ENCODE peak calls at places on chromosomes 6 and 20, in nine cellular contexts. V is islet precursor cell; T is activated CD4-positive, alpha-beta T cell treated with anti-CD3 and anti-CD28 coated beads for 36 hours; G is effector CD4-positive, alpha-beta T cell; U is stimulated activated naive CD4-positive, alpha-beta T cell; R is globus pallidus; K is OCI-LY7; I is brain microvascular endothelial cell; Q is trophoblast cell. Y is an unnamed sample.

GRCh38 chr6:22972771-22973170 is 403.4 kb downstream of the HDGFL1 start:
- DNase-seq in Q (no peak), T (no peak), G (no peak), K (no peak), V (no peak), R (no peak), U (no peak), I (no peak), Y (no peak)

GRCh38 chr6:143734641-143735063 is 56.9 kb downstream of the PHACTR2 start:
- DNase-seq in U (no peak), K (no peak), Q (no peak), R (no peak), G (no peak), I (no peak), V (no peak), T (no peak), Y (no peak)

GRCh38 chr6:108341312-108341711 is 46.5 kb downstream of the AFG1L start:
- DNase-seq in R (no peak), T (no peak), G (no peak), Q (no peak), I (no peak), U (no peak), V (no peak), K (no peak), Y (no peak)

GRCh38 chr6:35719830-35720733 is 16.8 kb upstream of the ARMC12 start:
- DNase-seq in R (peak), Q (peak), K (peak), T (peak), V (peak), U (no peak), I (peak), G (no peak), Y (no peak)

GRCh38 chr6:13908955-13909381 is 15.8 kb upstream of the RNF182 start:
- DNase-seq in G (peak), V (peak), T (peak), Q (peak), K (no peak), I (peak), R (peak), U (peak), Y (no peak)

GRCh38 chr6:141077355-141078333 is 1055.1 kb upstream of the GJE1 start:
- DNase-seq in G (no peak), T (peak), I (peak), K (peak), V (peak), Q (no peak), U (no peak), R (peak), Y (no peak)

GRCh38 chr6:119442776-119443184 is 93.2 kb upstream of the MAN1A1 start:
- DNase-seq in R (no peak), K (peak), Q (no peak), V (no peak), U (no peak), T (no peak), G (no peak), I (no peak), Y (no peak)

GRCh38 chr6:5314191-5314865 is 53.0 kb downstream of the FARS2 start:
- DNase-seq in I (no peak), G (no peak), R (no peak), U (no peak), T (no peak), K (no peak), V (no peak), Q (no peak), Y (no peak)

GRCh38 chr20:5402903-5403531 is 86.3 kb upstream of the PROKR2 start:
- DNase-seq in G (no peak), I (peak), K (peak), U (no peak), R (no peak), V (peak), Q (no peak), T (peak), Y (no peak)

GRCh38 chr20:64000906-64001305 is 20.0 kb downstream of the PRPF6 start:
- DNase-seq in K (no peak), U (no peak), V (no peak), G (no peak), R (no peak), T (no peak), I (no peak), Q (no peak), Y (no peak)

GRCh38 chr20:63530788-63531160 is 6.4 kb downstream of the PTK6 start:
- DNase-seq in R (no peak), V (peak), K (no peak), T (peak), Q (no peak), I (no peak), U (no peak), G (no peak), Y (no peak)

GRCh38 chr6:22145823-22146379 is 150.9 kb downstream of the PRL start:
- DNase-seq in I (peak), U (no peak), G (no peak), K (no peak), T (peak), Q (no peak), V (peak), R (peak), Y (peak)